ENCODE peak calls at places on chromosomes 7 and 10, in six cellular contexts. One of them, this sample, is unnamed.

GRCh38 chr7:128007293-128007680 is 23.9 kb downstream of the LRRC4 start:
- DNase-seq in ovary: no peak
- DNase-seq in transverse colon: no peak
- DNase-seq in A549: no peak
- DNase-seq in HepG2: no peak
- DNase-seq in GM12878: no peak
- DNase-seq in this sample: no peak

GRCh38 chr10:24383681-24384106 is 174.8 kb downstream of the KIAA1217 start:
- DNase-seq in ovary: peak
- DNase-seq in transverse colon: peak
- DNase-seq in A549: peak
- DNase-seq in HepG2: peak
- DNase-seq in GM12878: peak
- DNase-seq in this sample: peak

GRCh38 chr7:110592557-110592956 is 498.4 kb upstream of the LRRN3 start:
- DNase-seq in ovary: no peak
- DNase-seq in transverse colon: no peak
- DNase-seq in A549: no peak
- DNase-seq in HepG2: no peak
- DNase-seq in GM12878: no peak
- DNase-seq in this sample: no peak

GRCh38 chr7:46713868-46714596 is 793.0 kb upstream of the IGFBP3 start:
- DNase-seq in ovary: peak
- DNase-seq in transverse colon: peak
- DNase-seq in A549: no peak
- DNase-seq in HepG2: no peak
- DNase-seq in GM12878: no peak
- DNase-seq in this sample: no peak

GRCh38 chr7:47720141-47720906 is 138.4 kb upstream of the TNS3 start:
- DNase-seq in ovary: peak
- DNase-seq in transverse colon: peak
- DNase-seq in A549: no peak
- DNase-seq in HepG2: no peak
- DNase-seq in GM12878: no peak
- DNase-seq in this sample: peak

GRCh38 chr10:47028466-47028865 is 117.2 kb downstream of the PTPN20 start:
- DNase-seq in ovary: no peak
- DNase-seq in transverse colon: no peak
- DNase-seq in A549: no peak
- DNase-seq in HepG2: no peak
- DNase-seq in GM12878: no peak
- DNase-seq in this sample: no peak

GRCh38 chr10:6036861-6037321 is 25.3 kb downstream of the IL2RA start:
- DNase-seq in ovary: no peak
- DNase-seq in transverse colon: no peak
- DNase-seq in A549: no peak
- DNase-seq in HepG2: no peak
- DNase-seq in GM12878: no peak
- DNase-seq in this sample: no peak

GRCh38 chr10:26331376-26331775 is 106.8 kb upstream of the APBB1IP start:
- DNase-seq in ovary: no peak
- DNase-seq in transverse colon: no peak
- DNase-seq in A549: no peak
- DNase-seq in HepG2: no peak
- DNase-seq in GM12878: no peak
- DNase-seq in this sample: no peak

GRCh38 chr10:60353519-60354258 is 36.0 kb downstream of the ANK3 start:
- DNase-seq in ovary: peak
- DNase-seq in transverse colon: no peak
- DNase-seq in A549: no peak
- DNase-seq in HepG2: no peak
- DNase-seq in GM12878: no peak
- DNase-seq in this sample: no peak

DNA sequence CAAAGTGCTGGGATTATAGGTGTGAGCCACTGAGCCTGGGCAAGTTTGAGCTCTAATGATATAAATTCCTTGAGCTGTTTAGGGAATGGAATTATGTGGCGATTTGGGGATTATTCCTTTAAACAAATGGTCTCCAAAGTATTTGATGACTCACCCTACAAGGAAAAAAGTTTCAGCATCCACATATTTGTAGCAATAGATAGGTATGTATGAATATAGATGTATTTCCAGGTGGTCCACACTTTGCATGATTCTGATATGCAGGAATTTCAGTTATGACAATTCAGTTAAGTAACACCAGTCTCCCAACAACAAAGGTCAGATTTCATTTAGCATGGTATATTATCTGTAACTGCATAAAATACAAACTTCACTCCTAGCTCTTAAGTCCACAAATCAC is 92.2 kb downstream of the ZNF248 start:
- DNase-seq in ovary: no peak
- DNase-seq in transverse colon: no peak
- DNase-seq in A549: no peak
- DNase-seq in HepG2: no peak
- DNase-seq in GM12878: no peak
- DNase-seq in this sample: no peak
- H3K4me3 ChIP-seq in ovary: no peak
- H3K4me3 ChIP-seq in transverse colon: no peak
- H3K4me3 ChIP-seq in A549: no peak
- H3K4me3 ChIP-seq in HepG2: no peak
- H3K4me3 ChIP-seq in GM12878: no peak
- H3K4me3 ChIP-seq in this sample: no peak

GRCh38 chr10:77191324-77192049 is 446.1 kb downstream of the KCNMA1 start:
- DNase-seq in ovary: no peak
- DNase-seq in transverse colon: no peak
- DNase-seq in A549: no peak
- DNase-seq in HepG2: no peak
- DNase-seq in GM12878: no peak
- DNase-seq in this sample: no peak

GRCh38 chr10:77196616-77197015 is 441.0 kb downstream of the KCNMA1 start:
- DNase-seq in ovary: no peak
- DNase-seq in transverse colon: no peak
- DNase-seq in A549: no peak
- DNase-seq in HepG2: no peak
- DNase-seq in GM12878: no peak
- DNase-seq in this sample: no peak

GRCh38 chr10:77197544-77197943 is 440.1 kb downstream of the KCNMA1 start:
- DNase-seq in ovary: no peak
- DNase-seq in transverse colon: no peak
- DNase-seq in A549: no peak
- DNase-seq in HepG2: no peak
- DNase-seq in GM12878: peak
- DNase-seq in this sample: no peak

GRCh38 chr10:77192402-77192801 is 445.2 kb downstream of the KCNMA1 start:
- DNase-seq in ovary: no peak
- DNase-seq in transverse colon: no peak
- DNase-seq in A549: no peak
- DNase-seq in HepG2: no peak
- DNase-seq in GM12878: no peak
- DNase-seq in this sample: no peak

DNA sequence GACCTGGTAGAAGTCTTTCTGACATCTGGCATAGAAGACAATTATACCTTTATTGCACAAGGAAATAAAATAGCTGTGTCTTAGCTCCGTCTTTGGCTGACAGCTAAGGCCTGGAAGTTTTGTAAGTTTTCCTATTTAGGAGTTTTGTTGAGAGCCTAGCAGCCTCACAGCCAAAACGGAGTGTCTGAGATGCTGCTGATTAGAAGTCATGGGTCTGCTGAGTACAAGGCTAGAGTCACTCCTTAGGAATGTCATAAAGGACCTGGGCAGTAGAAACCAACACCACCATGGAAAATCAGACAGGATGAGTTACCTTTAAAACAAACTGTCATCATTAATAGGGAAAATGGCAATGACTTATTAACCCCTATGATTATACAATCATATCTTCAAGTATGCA is 442.5 kb downstream of the KCNMA1 start:
- DNase-seq in ovary: no peak
- DNase-seq in transverse colon: no peak
- DNase-seq in A549: peak
- DNase-seq in HepG2: no peak
- DNase-seq in GM12878: no peak
- DNase-seq in this sample: no peak
- H3K27ac ChIP-seq in ovary: no peak
- H3K27ac ChIP-seq in transverse colon: peak
- H3K27ac ChIP-seq in A549: peak
- H3K27ac ChIP-seq in HepG2: no peak
- H3K27ac ChIP-seq in GM12878: no peak
- H3K27ac ChIP-seq in this sample: no peak

DNA sequence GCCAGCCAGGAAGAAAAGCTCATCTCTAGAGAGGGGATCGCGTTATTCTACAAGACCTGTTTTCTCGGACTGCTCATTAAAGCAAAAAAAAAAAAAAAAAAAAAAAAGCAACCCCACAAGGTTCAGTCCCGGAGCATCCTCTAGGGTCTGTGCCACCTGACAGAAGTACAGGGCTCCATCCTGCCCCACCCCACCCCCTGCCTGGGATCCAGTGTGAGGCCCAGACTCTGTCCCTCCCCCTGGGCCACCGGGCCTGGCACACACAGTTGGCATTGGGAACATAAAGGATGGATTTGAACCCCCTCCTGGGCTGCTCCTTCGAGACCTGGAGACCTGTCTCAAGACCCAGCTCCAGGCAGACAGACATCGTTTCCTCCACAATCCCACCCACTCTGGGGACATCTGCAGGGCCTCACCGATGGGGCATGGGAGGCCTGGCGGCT is 685 bp downstream of the ORAI2 start:
- DNase-seq in ovary: peak
- DNase-seq in transverse colon: no peak
- DNase-seq in A549: no peak
- DNase-seq in HepG2: no peak
- DNase-seq in GM12878: no peak
- DNase-seq in this sample: no peak
- TF ChIP-seq EP300 in ovary: no peak
- TF ChIP-seq EP300 in transverse colon: no peak
- TF ChIP-seq EP300 in A549: no peak
- TF ChIP-seq EP300 in HepG2: no peak
- TF ChIP-seq EP300 in GM12878: no peak
- TF ChIP-seq EP300 in this sample: no peak

DNA sequence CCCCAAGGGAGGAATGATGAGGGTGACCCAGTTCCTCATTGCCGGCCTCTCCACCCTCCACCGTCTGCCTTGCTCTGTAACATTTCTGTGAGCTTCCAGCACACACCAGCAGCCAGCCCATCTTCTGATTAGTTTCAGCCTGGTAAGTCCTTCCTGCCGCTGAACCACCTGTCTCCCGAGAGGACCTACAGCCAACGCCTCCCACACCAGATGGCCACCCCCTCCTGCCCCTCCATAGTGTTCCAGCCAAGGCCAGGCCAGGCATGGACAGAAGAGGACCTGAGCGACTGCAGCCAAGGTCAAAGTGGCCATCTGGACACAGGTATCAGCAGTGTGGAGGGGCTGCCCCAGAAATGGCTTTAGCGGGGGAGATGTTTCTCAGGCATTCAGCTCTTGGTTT is 170.7 kb upstream of the CTBP2 start:
- DNase-seq in ovary: no peak
- DNase-seq in transverse colon: no peak
- DNase-seq in A549: no peak
- DNase-seq in HepG2: no peak
- DNase-seq in GM12878: no peak
- DNase-seq in this sample: no peak
- H3K4me3 ChIP-seq in ovary: no peak
- H3K4me3 ChIP-seq in transverse colon: no peak
- H3K4me3 ChIP-seq in A549: no peak
- H3K4me3 ChIP-seq in HepG2: no peak
- H3K4me3 ChIP-seq in GM12878: no peak
- H3K4me3 ChIP-seq in this sample: no peak

GRCh38 chr10:114506874-114507385 is 102.6 kb upstream of the AFAP1L2 start:
- DNase-seq in ovary: no peak
- DNase-seq in transverse colon: no peak
- DNase-seq in A549: no peak
- DNase-seq in HepG2: no peak
- DNase-seq in GM12878: no peak
- DNase-seq in this sample: no peak

GRCh38 chr10:114502071-114502470 is 97.8 kb upstream of the AFAP1L2 start:
- DNase-seq in ovary: no peak
- DNase-seq in transverse colon: no peak
- DNase-seq in A549: no peak
- DNase-seq in HepG2: no peak
- DNase-seq in GM12878: no peak
- DNase-seq in this sample: no peak

GRCh38 chr10:114507449-114507848 is 103.1 kb upstream of the AFAP1L2 start:
- DNase-seq in ovary: peak
- DNase-seq in transverse colon: peak
- DNase-seq in A549: peak
- DNase-seq in HepG2: no peak
- DNase-seq in GM12878: no peak
- DNase-seq in this sample: peak

GRCh38 chr10:114501650-114502049 is 97.3 kb upstream of the AFAP1L2 start:
- DNase-seq in ovary: no peak
- DNase-seq in transverse colon: no peak
- DNase-seq in A549: no peak
- DNase-seq in HepG2: no peak
- DNase-seq in GM12878: no peak
- DNase-seq in this sample: no peak

GRCh38 chr10:114504769-114505579 is 100.7 kb upstream of the AFAP1L2 start:
- DNase-seq in ovary: no peak
- DNase-seq in transverse colon: no peak
- DNase-seq in A549: peak
- DNase-seq in HepG2: peak
- DNase-seq in GM12878: no peak
- DNase-seq in this sample: peak
- H3K27ac ChIP-seq in ovary: peak
- H3K27ac ChIP-seq in transverse colon: peak
- H3K27ac ChIP-seq in A549: peak
- H3K27ac ChIP-seq in HepG2: peak
- H3K27ac ChIP-seq in GM12878: no peak
- H3K27ac ChIP-seq in this sample: peak

GRCh38 chr7:153389261-153389660 is 629.7 kb downstream of the ACTR3B start:
- DNase-seq in ovary: no peak
- DNase-seq in transverse colon: no peak
- DNase-seq in A549: no peak
- DNase-seq in HepG2: no peak
- DNase-seq in GM12878: no peak
- DNase-seq in this sample: no peak
- TF ChIP-seq EP300 in ovary: no peak
- TF ChIP-seq EP300 in transverse colon: no peak
- TF ChIP-seq EP300 in A549: no peak
- TF ChIP-seq EP300 in HepG2: no peak
- TF ChIP-seq EP300 in GM12878: no peak
- TF ChIP-seq EP300 in this sample: no peak

DNA sequence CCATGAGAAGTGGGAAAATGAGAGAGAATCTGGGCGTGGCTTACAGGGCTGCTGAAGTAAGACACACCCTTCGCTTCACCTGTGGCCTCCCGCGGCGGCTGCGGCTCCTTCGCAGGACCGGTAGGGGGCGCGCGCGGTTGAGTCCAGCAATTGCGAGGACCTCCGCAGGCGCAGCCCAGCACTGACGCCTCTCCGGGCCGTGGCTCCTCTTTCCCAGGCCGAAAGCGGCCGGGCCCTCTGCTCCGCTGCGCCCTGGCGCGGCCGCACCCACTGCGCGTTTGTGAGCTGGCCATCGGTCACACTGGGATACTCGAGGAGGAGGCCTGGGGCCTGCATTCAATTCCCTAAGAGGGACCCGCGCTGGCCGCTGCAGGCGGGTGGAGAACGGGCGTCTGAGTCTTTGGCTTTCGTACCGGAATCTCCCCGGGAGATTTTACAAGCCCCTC is at the start of gene LRRD1:
- DNase-seq in ovary: peak
- DNase-seq in transverse colon: peak
- DNase-seq in A549: peak
- DNase-seq in HepG2: peak
- DNase-seq in GM12878: peak
- DNase-seq in this sample: peak
- H3K4me3 ChIP-seq in ovary: peak
- H3K4me3 ChIP-seq in transverse colon: peak
- H3K4me3 ChIP-seq in A549: peak
- H3K4me3 ChIP-seq in HepG2: peak
- H3K4me3 ChIP-seq in GM12878: peak
- H3K4me3 ChIP-seq in this sample: peak

This sample was measured in tibial nerve.